ENCODE peak calls at places on chromosomes 16 and 17, in five cellular contexts. One of them, this sample, is unnamed.

GRCh38 chr16:17994027-17994426 is 342.5 kb downstream of the NPIPA8 start:
- DNase-seq in activated CD4-positive, alpha-beta T cell treated with anti-CD3 and anti-CD28 coated beads, Interleukin-2, amount 50 U/mL, for 1 hour: no peak
- DNase-seq in adrenal gland: no peak
- DNase-seq in adipocyte: no peak
- DNase-seq in dorsolateral prefrontal cortex: no peak
- DNase-seq in this sample: no peak

GRCh38 chr17:50681260-50682200 is 26.2 kb downstream of the ANKRD40 start:
- DNase-seq in adrenal gland: peak
- DNase-seq in activated CD4-positive, alpha-beta T cell treated with anti-CD3 and anti-CD28 coated beads, Interleukin-2, amount 50 U/mL, for 1 hour: no peak
- DNase-seq in adipocyte: peak
- DNase-seq in dorsolateral prefrontal cortex: peak
- DNase-seq in this sample: peak

GRCh38 chr17:47717845-47718621 is 15.0 kb upstream of the TBX21 start:
- DNase-seq in activated CD4-positive, alpha-beta T cell treated with anti-CD3 and anti-CD28 coated beads, Interleukin-2, amount 50 U/mL, for 1 hour: no peak
- DNase-seq in adrenal gland: no peak
- DNase-seq in adipocyte: no peak
- DNase-seq in dorsolateral prefrontal cortex: no peak
- DNase-seq in this sample: no peak

GRCh38 chr17:63095459-63095858 is 129.4 kb downstream of the TANC2 start:
- DNase-seq in activated CD4-positive, alpha-beta T cell treated with anti-CD3 and anti-CD28 coated beads, Interleukin-2, amount 50 U/mL, for 1 hour: no peak
- DNase-seq in dorsolateral prefrontal cortex: no peak
- DNase-seq in adipocyte: no peak
- DNase-seq in adrenal gland: no peak
- DNase-seq in this sample: no peak

GRCh38 chr17:2138768-2139167 is 83.9 kb downstream of the HIC1 start:
- DNase-seq in adipocyte: peak
- DNase-seq in dorsolateral prefrontal cortex: no peak
- DNase-seq in adrenal gland: peak
- DNase-seq in activated CD4-positive, alpha-beta T cell treated with anti-CD3 and anti-CD28 coated beads, Interleukin-2, amount 50 U/mL, for 1 hour: no peak
- DNase-seq in this sample: no peak

GRCh38 chr16:50372611-50373344 is 4.0 kb upstream of the BRD7 start:
- DNase-seq in activated CD4-positive, alpha-beta T cell treated with anti-CD3 and anti-CD28 coated beads, Interleukin-2, amount 50 U/mL, for 1 hour: no peak
- DNase-seq in adipocyte: peak
- DNase-seq in adrenal gland: peak
- DNase-seq in dorsolateral prefrontal cortex: no peak
- DNase-seq in this sample: no peak

GRCh38 chr17:21287703-21288449 is 3.4 kb downstream of the MAP2K3 start:
- DNase-seq in activated CD4-positive, alpha-beta T cell treated with anti-CD3 and anti-CD28 coated beads, Interleukin-2, amount 50 U/mL, for 1 hour: peak
- DNase-seq in dorsolateral prefrontal cortex: peak
- DNase-seq in adrenal gland: peak
- DNase-seq in adipocyte: peak
- DNase-seq in this sample: peak

GRCh38 chr16:14496047-14496770 is 133.9 kb downstream of the PARN start:
- DNase-seq in dorsolateral prefrontal cortex: no peak
- DNase-seq in adrenal gland: no peak
- DNase-seq in adipocyte: no peak
- DNase-seq in activated CD4-positive, alpha-beta T cell treated with anti-CD3 and anti-CD28 coated beads, Interleukin-2, amount 50 U/mL, for 1 hour: no peak
- DNase-seq in this sample: no peak

GRCh38 chr17:14746784-14747575 is 446.1 kb downstream of the HS3ST3B1 start:
- DNase-seq in activated CD4-positive, alpha-beta T cell treated with anti-CD3 and anti-CD28 coated beads, Interleukin-2, amount 50 U/mL, for 1 hour: no peak
- DNase-seq in adipocyte: no peak
- DNase-seq in adrenal gland: no peak
- DNase-seq in dorsolateral prefrontal cortex: no peak
- DNase-seq in this sample: no peak

GRCh38 chr17:2101448-2102257 is 46.8 kb downstream of the HIC1 start:
- DNase-seq in activated CD4-positive, alpha-beta T cell treated with anti-CD3 and anti-CD28 coated beads, Interleukin-2, amount 50 U/mL, for 1 hour: peak
- DNase-seq in dorsolateral prefrontal cortex: no peak
- DNase-seq in adipocyte: no peak
- DNase-seq in adrenal gland: peak
- DNase-seq in this sample: no peak

GRCh38 chr17:40448639-40449261 is 5.5 kb downstream of the IGFBP4 start:
- DNase-seq in activated CD4-positive, alpha-beta T cell treated with anti-CD3 and anti-CD28 coated beads, Interleukin-2, amount 50 U/mL, for 1 hour: no peak
- DNase-seq in adrenal gland: no peak
- DNase-seq in adipocyte: peak
- DNase-seq in dorsolateral prefrontal cortex: no peak
- DNase-seq in this sample: no peak

GRCh38 chr16:14356064-14356463 is 274.0 kb downstream of the PARN start:
- DNase-seq in dorsolateral prefrontal cortex: no peak
- DNase-seq in adrenal gland: no peak
- DNase-seq in activated CD4-positive, alpha-beta T cell treated with anti-CD3 and anti-CD28 coated beads, Interleukin-2, amount 50 U/mL, for 1 hour: no peak
- DNase-seq in adipocyte: no peak
- DNase-seq in this sample: no peak

GRCh38 chr17:15216481-15216880 is 48.6 kb downstream of the PMP22 start:
- DNase-seq in activated CD4-positive, alpha-beta T cell treated with anti-CD3 and anti-CD28 coated beads, Interleukin-2, amount 50 U/mL, for 1 hour: no peak
- DNase-seq in dorsolateral prefrontal cortex: no peak
- DNase-seq in adrenal gland: no peak
- DNase-seq in adipocyte: no peak
- DNase-seq in this sample: no peak

GRCh38 chr16:83932955-83933673 is 19.9 kb upstream of the OSGIN1 start:
- DNase-seq in adipocyte: no peak
- DNase-seq in adrenal gland: peak
- DNase-seq in dorsolateral prefrontal cortex: no peak
- DNase-seq in activated CD4-positive, alpha-beta T cell treated with anti-CD3 and anti-CD28 coated beads, Interleukin-2, amount 50 U/mL, for 1 hour: no peak
- DNase-seq in this sample: no peak

GRCh38 chr16:66381585-66382170 is 15.2 kb downstream of the CDH5 start:
- DNase-seq in adrenal gland: no peak
- DNase-seq in dorsolateral prefrontal cortex: no peak
- DNase-seq in activated CD4-positive, alpha-beta T cell treated with anti-CD3 and anti-CD28 coated beads, Interleukin-2, amount 50 U/mL, for 1 hour: no peak
- DNase-seq in adipocyte: no peak
- DNase-seq in this sample: no peak

GRCh38 chr17:51044964-51045363 is 75.7 kb downstream of the SPAG9 start:
- DNase-seq in activated CD4-positive, alpha-beta T cell treated with anti-CD3 and anti-CD28 coated beads, Interleukin-2, amount 50 U/mL, for 1 hour: no peak
- DNase-seq in adipocyte: no peak
- DNase-seq in dorsolateral prefrontal cortex: peak
- DNase-seq in adrenal gland: no peak
- DNase-seq in this sample: peak

GRCh38 chr17:73307130-73307529 is 4.7 kb downstream of the CDC42EP4 start:
- DNase-seq in adrenal gland: peak
- DNase-seq in dorsolateral prefrontal cortex: peak
- DNase-seq in activated CD4-positive, alpha-beta T cell treated with anti-CD3 and anti-CD28 coated beads, Interleukin-2, amount 50 U/mL, for 1 hour: no peak
- DNase-seq in adipocyte: no peak
- DNase-seq in this sample: no peak

GRCh38 chr16:88453621-88454314 is 688 bp downstream of the ZFPM1 start:
- DNase-seq in adrenal gland: peak
- DNase-seq in dorsolateral prefrontal cortex: no peak
- DNase-seq in adipocyte: peak
- DNase-seq in activated CD4-positive, alpha-beta T cell treated with anti-CD3 and anti-CD28 coated beads, Interleukin-2, amount 50 U/mL, for 1 hour: no peak
- DNase-seq in this sample: no peak

GRCh38 chr16:20901441-20902112 is 1.0 kb downstream of the LYRM1 start:
- DNase-seq in activated CD4-positive, alpha-beta T cell treated with anti-CD3 and anti-CD28 coated beads, Interleukin-2, amount 50 U/mL, for 1 hour: peak
- DNase-seq in adrenal gland: peak
- DNase-seq in adipocyte: peak
- DNase-seq in dorsolateral prefrontal cortex: peak
- DNase-seq in this sample: peak

GRCh38 chr17:36608794-36609497 is 7.6 kb downstream of the MRM1 start:
- DNase-seq in dorsolateral prefrontal cortex: peak
- DNase-seq in adrenal gland: peak
- DNase-seq in adipocyte: peak
- DNase-seq in activated CD4-positive, alpha-beta T cell treated with anti-CD3 and anti-CD28 coated beads, Interleukin-2, amount 50 U/mL, for 1 hour: no peak
- DNase-seq in this sample: no peak

GRCh38 chr16:83356266-83356665 is 451.5 kb upstream of the HSBP1 start:
- DNase-seq in adrenal gland: peak
- DNase-seq in dorsolateral prefrontal cortex: no peak
- DNase-seq in adipocyte: peak
- DNase-seq in activated CD4-positive, alpha-beta T cell treated with anti-CD3 and anti-CD28 coated beads, Interleukin-2, amount 50 U/mL, for 1 hour: no peak
- DNase-seq in this sample: no peak

GRCh38 chr17:63439682-63440081 is 6.4 kb downstream of the CYB561 start:
- DNase-seq in adipocyte: peak
- DNase-seq in activated CD4-positive, alpha-beta T cell treated with anti-CD3 and anti-CD28 coated beads, Interleukin-2, amount 50 U/mL, for 1 hour: no peak
- DNase-seq in adrenal gland: no peak
- DNase-seq in dorsolateral prefrontal cortex: no peak
- DNase-seq in this sample: no peak

GRCh38 chr17:31252741-31253140 is 44.3 kb downstream of the OMG start:
- DNase-seq in adrenal gland: no peak
- DNase-seq in adipocyte: no peak
- DNase-seq in activated CD4-positive, alpha-beta T cell treated with anti-CD3 and anti-CD28 coated beads, Interleukin-2, amount 50 U/mL, for 1 hour: no peak
- DNase-seq in dorsolateral prefrontal cortex: no peak
- DNase-seq in this sample: no peak

GRCh38 chr17:49527927-49528651 is 33.0 kb downstream of the NGFR start:
- DNase-seq in dorsolateral prefrontal cortex: peak
- DNase-seq in adipocyte: no peak
- DNase-seq in adrenal gland: no peak
- DNase-seq in activated CD4-positive, alpha-beta T cell treated with anti-CD3 and anti-CD28 coated beads, Interleukin-2, amount 50 U/mL, for 1 hour: no peak
- DNase-seq in this sample: no peak

GRCh38 chr16:11566398-11566797 is 20.3 kb downstream of the LITAF start:
- DNase-seq in dorsolateral prefrontal cortex: no peak
- DNase-seq in activated CD4-positive, alpha-beta T cell treated with anti-CD3 and anti-CD28 coated beads, Interleukin-2, amount 50 U/mL, for 1 hour: no peak
- DNase-seq in adrenal gland: no peak
- DNase-seq in adipocyte: no peak
- DNase-seq in this sample: no peak

GRCh38 chr17:44444735-44445105 is 55.3 kb upstream of the ITGA2B start:
- DNase-seq in adipocyte: peak
- DNase-seq in dorsolateral prefrontal cortex: no peak
- DNase-seq in activated CD4-positive, alpha-beta T cell treated with anti-CD3 and anti-CD28 coated beads, Interleukin-2, amount 50 U/mL, for 1 hour: no peak
- DNase-seq in adrenal gland: no peak
- DNase-seq in this sample: no peak

GRCh38 chr17:14604920-14605599 is 304.2 kb downstream of the HS3ST3B1 start:
- DNase-seq in adipocyte: no peak
- DNase-seq in activated CD4-positive, alpha-beta T cell treated with anti-CD3 and anti-CD28 coated beads, Interleukin-2, amount 50 U/mL, for 1 hour: no peak
- DNase-seq in dorsolateral prefrontal cortex: peak
- DNase-seq in adrenal gland: peak
- DNase-seq in this sample: no peak

GRCh38 chr17:66964083-66964771 is at the start of gene CACNG4:
- DNase-seq in adipocyte: peak
- DNase-seq in dorsolateral prefrontal cortex: no peak
- DNase-seq in adrenal gland: no peak
- DNase-seq in activated CD4-positive, alpha-beta T cell treated with anti-CD3 and anti-CD28 coated beads, Interleukin-2, amount 50 U/mL, for 1 hour: no peak
- DNase-seq in this sample: no peak

GRCh38 chr17:34246872-34247271 is 8.2 kb upstream of the CCL2 start:
- DNase-seq in adrenal gland: no peak
- DNase-seq in activated CD4-positive, alpha-beta T cell treated with anti-CD3 and anti-CD28 coated beads, Interleukin-2, amount 50 U/mL, for 1 hour: no peak
- DNase-seq in dorsolateral prefrontal cortex: no peak
- DNase-seq in adipocyte: no peak
- DNase-seq in this sample: no peak

GRCh38 chr16:5041604-5042133 is 7.9 kb upstream of the NAGPA start:
- DNase-seq in adipocyte: peak
- DNase-seq in adrenal gland: peak
- DNase-seq in dorsolateral prefrontal cortex: no peak
- DNase-seq in activated CD4-positive, alpha-beta T cell treated with anti-CD3 and anti-CD28 coated beads, Interleukin-2, amount 50 U/mL, for 1 hour: no peak
- DNase-seq in this sample: no peak

GRCh38 chr16:10980811-10981210 is 36.4 kb downstream of the CLEC16A start:
- DNase-seq in dorsolateral prefrontal cortex: no peak
- DNase-seq in activated CD4-positive, alpha-beta T cell treated with anti-CD3 and anti-CD28 coated beads, Interleukin-2, amount 50 U/mL, for 1 hour: no peak
- DNase-seq in adrenal gland: no peak
- DNase-seq in adipocyte: no peak
- DNase-seq in this sample: no peak

GRCh38 chr17:72476575-72476986 is 355.8 kb downstream of the SOX9 start:
- DNase-seq in adipocyte: no peak
- DNase-seq in adrenal gland: no peak
- DNase-seq in activated CD4-positive, alpha-beta T cell treated with anti-CD3 and anti-CD28 coated beads, Interleukin-2, amount 50 U/mL, for 1 hour: no peak
- DNase-seq in dorsolateral prefrontal cortex: peak
- DNase-seq in this sample: no peak

GRCh38 chr16:23215435-23215834 is 32.9 kb downstream of the SCNN1G start:
- DNase-seq in adipocyte: no peak
- DNase-seq in dorsolateral prefrontal cortex: no peak
- DNase-seq in adrenal gland: no peak
- DNase-seq in activated CD4-positive, alpha-beta T cell treated with anti-CD3 and anti-CD28 coated beads, Interleukin-2, amount 50 U/mL, for 1 hour: no peak
- DNase-seq in this sample: no peak

GRCh38 chr17:76894842-76895241 is 26.6 kb downstream of the MGAT5B start:
- DNase-seq in activated CD4-positive, alpha-beta T cell treated with anti-CD3 and anti-CD28 coated beads, Interleukin-2, amount 50 U/mL, for 1 hour: no peak
- DNase-seq in dorsolateral prefrontal cortex: no peak
- DNase-seq in adipocyte: no peak
- DNase-seq in adrenal gland: no peak
- DNase-seq in this sample: no peak